ENCODE peak calls at places on chromosomes 16 and 17, in ten cellular contexts. B, S, L, Z, M, O, H, N, F and G are unnamed samples.

GRCh38 chr17:55496094-55496881 is 15.0 kb downstream of the SMIM36 start:
- DNase-seq in N (peak), S (no peak), O (no peak), H (no peak), M (peak), F (no peak), Z (no peak), B (peak), L (peak), G (peak)

GRCh38 chr16:77660311-77660710 is 62.0 kb upstream of the NUDT7 start:
- DNase-seq in S (no peak), F (no peak), H (no peak), L (peak), Z (no peak), N (peak), M (no peak), O (no peak), B (peak), G (no peak)

GRCh38 chr16:67562918-67563707 is 787 bp downstream of the CTCF start:
- DNase-seq in N (peak), M (peak), B (peak), H (peak), F (peak), L (no peak), O (peak), Z (peak), S (peak), G (peak)

GRCh38 chr16:48123104-48123788 is 32.5 kb downstream of the ABCC12 start:
- DNase-seq in S (no peak), M (peak), N (peak), O (no peak), H (no peak), F (no peak), B (peak), Z (no peak), L (peak), G (peak)

GRCh38 chr17:16513858-16514257 is 21.9 kb upstream of the LRRC75A start:
- DNase-seq in Z (no peak), M (no peak), N (peak), F (no peak), S (no peak), O (no peak), B (no peak), L (no peak), H (no peak), G (no peak)

GRCh38 chr17:38628441-38628840 is 22.7 kb upstream of the SRCIN1 start:
- DNase-seq in S (no peak), Z (no peak), O (no peak), F (no peak), B (peak), M (no peak), L (peak), N (peak), H (no peak), G (no peak)

GRCh38 chr17:55533611-55534010 is 22.4 kb upstream of the SMIM36 start:
- DNase-seq in M (no peak), S (no peak), H (no peak), B (peak), N (no peak), F (no peak), O (no peak), Z (no peak), L (no peak), G (no peak)

GRCh38 chr17:56815711-56816110 is 18.0 kb downstream of the C17orf67 start:
- DNase-seq in H (no peak), N (no peak), M (no peak), Z (no peak), O (no peak), B (peak), S (no peak), F (no peak), L (no peak), G (no peak)

GRCh38 chr16:106623-107324 is 28.7 kb downstream of the MPG start:
- DNase-seq in S (no peak), M (peak), L (peak), H (no peak), O (peak), Z (peak), F (no peak), B (peak), N (peak), G (peak)

GRCh38 chr16:22216191-22216831 is 10.2 kb downstream of the EEF2K start:
- DNase-seq in L (no peak), F (no peak), N (peak), O (no peak), Z (no peak), M (peak), H (no peak), S (no peak), B (peak), G (peak)

GRCh38 chr17:76772842-76773521 is 35.1 kb downstream of the MFSD11 start:
- DNase-seq in O (no peak), M (peak), Z (no peak), S (no peak), N (peak), H (no peak), B (peak), F (no peak), L (no peak), G (peak)

GRCh38 chr16:380837-381787 is 666 bp downstream of the PGAP6 start:
- DNase-seq in Z (no peak), L (no peak), N (peak), O (no peak), F (no peak), B (peak), M (peak), S (no peak), H (no peak), G (no peak)

GRCh38 chr17:49998836-49999511 is 4.0 kb upstream of the DLX3 start:
- DNase-seq in H (no peak), M (no peak), N (no peak), F (no peak), Z (no peak), L (no peak), B (no peak), S (no peak), O (no peak), G (no peak)

GRCh38 chr16:76741623-76742022 is 449.4 kb upstream of the MON1B start:
- DNase-seq in L (no peak), Z (no peak), S (no peak), M (no peak), N (no peak), H (no peak), B (no peak), F (no peak), O (no peak), G (no peak)

GRCh38 chr16:83701494-83701893 is 106.3 kb upstream of the HSBP1 start:
- DNase-seq in B (peak), S (no peak), H (no peak), L (no peak), N (peak), O (peak), F (no peak), M (peak), Z (no peak), G (peak)

GRCh38 chr16:54447606-54448440 is 161.2 kb upstream of the IRX3 start:
- DNase-seq in N (peak), Z (no peak), M (peak), H (no peak), L (peak), B (peak), S (no peak), F (no peak), O (no peak), G (peak)

GRCh38 chr17:879546-879945 is 97.4 kb downstream of the MRM3 start:
- DNase-seq in H (peak), S (peak), O (peak), L (peak), F (peak), B (peak), M (peak), Z (peak), N (peak), G (peak)

GRCh38 chr16:30985401-30986128 is 558 bp downstream of the HSD3B7 start:
- DNase-seq in O (peak), N (peak), Z (no peak), M (peak), S (peak), H (peak), F (peak), L (peak), B (no peak), G (no peak)

GRCh38 chr16:10964891-10965326 is 20.5 kb downstream of the CLEC16A start:
- DNase-seq in O (no peak), Z (no peak), N (no peak), B (no peak), S (no peak), H (no peak), M (no peak), F (no peak), L (no peak), G (no peak)

DNA sequence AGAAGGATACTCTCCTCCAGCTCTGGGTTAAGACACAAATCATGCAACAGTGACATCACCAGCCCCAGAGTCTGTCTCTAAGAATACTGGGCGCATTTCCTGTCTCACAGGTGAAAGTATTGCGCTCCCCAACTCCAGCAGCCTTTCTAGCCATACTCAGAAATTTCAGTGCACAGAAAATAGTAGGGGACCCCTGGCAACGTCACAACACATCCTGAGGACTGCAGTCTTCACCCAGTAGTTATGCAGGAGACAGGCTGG is 121.6 kb upstream of the RCVRN start:
- DNase-seq in L (no peak), O (no peak), B (no peak), N (no peak), M (no peak), Z (no peak), H (no peak), S (no peak), F (no peak), G (no peak)
- TF ChIP-seq POLR2A in L (no peak), O (no peak), B (no peak), N (no peak), M (no peak), Z (no peak), H (no peak), S (no peak), F (no peak), G (no peak)

GRCh38 chr17:45305532-45306087 is 11.2 kb downstream of the MAP3K14 start:
- DNase-seq in B (peak), O (no peak), S (no peak), Z (no peak), N (no peak), L (no peak), H (no peak), M (no peak), F (no peak), G (no peak)
- TF ChIP-seq POLR2A in B (no peak), O (no peak), S (no peak), Z (no peak), N (no peak), L (no peak), H (no peak), M (no peak), F (no peak), G (no peak)

GRCh38 chr16:56611281-56611833 is 3.0 kb downstream of the MT2A start:
- DNase-seq in N (no peak), M (peak), H (no peak), F (no peak), O (no peak), B (peak), L (no peak), Z (peak), S (peak), G (no peak)

GRCh38 chr16:56609463-56609921 is 1.1 kb downstream of the MT2A start:
- DNase-seq in B (peak), N (peak), S (no peak), L (peak), H (no peak), Z (peak), M (peak), O (peak), F (peak), G (peak)

GRCh38 chr16:56608876-56609462 is 585 bp downstream of the MT2A start:
- DNase-seq in O (no peak), Z (no peak), S (no peak), H (no peak), F (no peak), M (peak), B (no peak), L (no peak), N (peak), G (no peak)

GRCh38 chr16:56610609-56611111 is 2.3 kb downstream of the MT2A start:
- DNase-seq in L (no peak), F (no peak), S (no peak), O (no peak), N (no peak), Z (no peak), H (no peak), M (no peak), B (peak), G (no peak)

DNA sequence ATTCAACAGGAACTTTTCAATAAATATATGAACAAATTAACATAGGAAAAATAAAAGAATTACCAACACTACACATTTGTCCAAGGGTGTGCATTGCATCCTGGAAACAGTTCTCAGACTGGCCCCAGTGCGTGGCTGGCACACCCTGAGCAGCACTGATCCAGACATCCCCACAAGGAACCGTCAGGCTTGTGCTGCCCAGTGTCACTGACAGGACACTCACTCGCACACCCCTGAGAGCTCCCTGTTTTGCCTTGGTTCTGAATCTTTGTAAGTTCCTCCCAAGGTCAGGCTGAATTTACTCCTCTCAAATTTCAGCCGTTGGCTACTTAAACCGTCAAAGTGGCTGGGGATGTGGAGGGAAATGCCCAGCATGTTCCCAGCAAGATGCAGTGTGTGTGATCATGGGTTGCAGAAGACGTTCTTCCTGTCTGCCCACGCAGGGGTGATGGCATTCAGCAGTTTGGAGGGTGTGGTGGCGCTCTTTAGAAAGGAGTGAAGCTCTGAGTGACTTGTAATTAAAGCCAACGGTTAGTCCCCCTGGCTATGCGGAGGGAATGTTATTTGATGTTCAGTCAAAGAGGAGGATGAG is 1.7 kb downstream of the MT2A start:
- DNase-seq in H (no peak), M (peak), Z (peak), B (peak), L (peak), O (peak), S (peak), F (peak), N (peak), G (peak)
- TF ChIP-seq POLR2A in H (peak), M (peak), Z (no peak), B (peak), L (no peak), O (peak), S (no peak), F (no peak), N (peak), G (no peak)

GRCh38 chr17:28745052-28745776 is 1.4 kb downstream of the TRAF4 start:
- DNase-seq in F (peak), B (peak), Z (peak), S (peak), H (peak), M (peak), L (no peak), N (peak), O (peak), G (peak)
- TF ChIP-seq POLR2A in F (no peak), B (no peak), Z (no peak), S (peak), H (no peak), M (peak), L (no peak), N (no peak), O (no peak), G (no peak)

DNA sequence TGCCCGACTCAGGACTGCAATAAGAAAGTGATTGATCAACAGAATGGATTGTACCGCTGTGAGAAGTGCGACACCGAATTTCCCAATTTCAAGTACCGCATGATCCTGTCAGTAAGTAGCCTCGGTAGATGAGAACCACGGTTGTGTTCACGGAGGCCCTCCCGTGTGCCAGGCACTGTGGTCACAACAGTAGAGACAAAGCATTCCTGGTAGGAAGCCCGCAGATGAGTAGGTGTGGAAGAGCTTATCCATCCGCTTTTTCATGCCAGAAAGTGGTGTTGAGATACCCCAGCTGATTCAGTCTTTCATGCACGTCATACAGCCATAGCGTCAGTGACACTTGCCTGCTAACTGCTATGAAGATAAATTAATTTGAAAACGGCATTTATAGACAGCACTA is 58.9 kb downstream of the RPA1 start:
- DNase-seq in N (no peak), F (no peak), B (no peak), Z (no peak), S (no peak), O (no peak), M (no peak), L (no peak), H (no peak), G (no peak)
- TF ChIP-seq POLR2A in N (no peak), F (no peak), B (no peak), Z (no peak), S (no peak), O (no peak), M (no peak), L (no peak), H (no peak), G (no peak)

DNA sequence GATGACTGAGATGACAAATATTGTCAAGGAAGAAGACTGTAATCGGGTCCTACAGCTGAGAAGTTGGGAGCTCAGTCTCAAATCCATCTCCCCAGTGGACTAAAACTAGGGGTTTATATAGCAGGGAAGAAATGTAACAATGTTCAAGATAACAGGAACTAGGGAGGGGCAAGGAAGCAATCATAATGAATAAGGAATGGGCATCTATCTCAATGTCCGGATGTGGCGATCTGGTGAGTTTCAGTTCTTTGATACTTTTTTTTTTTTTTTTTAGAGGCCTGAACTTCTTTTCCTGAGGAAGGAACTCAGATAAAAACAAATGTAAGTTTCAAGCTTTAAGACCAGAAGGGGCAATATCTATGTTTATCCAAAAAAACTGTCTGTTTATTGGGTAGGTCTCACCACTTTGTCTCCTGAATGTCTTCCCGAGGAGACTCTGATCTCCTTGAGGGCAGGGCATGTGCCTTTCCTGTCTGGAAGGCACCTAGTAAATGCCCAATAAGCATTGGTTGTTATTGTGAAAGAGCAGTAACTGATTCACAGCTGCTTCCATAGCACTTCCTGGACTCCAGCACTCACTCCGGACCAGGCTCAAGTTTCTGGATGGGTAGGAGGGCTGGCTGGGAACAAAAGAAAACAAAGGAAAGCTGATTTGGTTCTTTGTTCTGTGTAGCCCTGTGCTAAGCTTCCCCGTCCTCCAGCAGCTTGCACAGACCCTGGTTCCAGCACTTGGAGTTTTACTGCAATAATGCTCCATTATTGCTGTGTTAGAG is 51.9 kb downstream of the MEOX1 start:
- DNase-seq in O (no peak), M (no peak), L (no peak), N (no peak), S (no peak), F (no peak), B (peak), Z (no peak), H (no peak), G (no peak)
- TF ChIP-seq POLR2A in O (no peak), M (no peak), L (no peak), N (no peak), S (no peak), F (no peak), B (no peak), Z (no peak), H (no peak), G (no peak)

GRCh38 chr17:18967806-18968744 is 16.1 kb downstream of the SLC5A10 start:
- DNase-seq in O (no peak), S (no peak), B (no peak), H (no peak), N (peak), F (peak), Z (no peak), L (no peak), M (no peak), G (no peak)
- TF ChIP-seq POLR2A in O (no peak), S (no peak), B (no peak), H (no peak), N (no peak), F (no peak), Z (no peak), L (no peak), M (no peak), G (no peak)

DNA sequence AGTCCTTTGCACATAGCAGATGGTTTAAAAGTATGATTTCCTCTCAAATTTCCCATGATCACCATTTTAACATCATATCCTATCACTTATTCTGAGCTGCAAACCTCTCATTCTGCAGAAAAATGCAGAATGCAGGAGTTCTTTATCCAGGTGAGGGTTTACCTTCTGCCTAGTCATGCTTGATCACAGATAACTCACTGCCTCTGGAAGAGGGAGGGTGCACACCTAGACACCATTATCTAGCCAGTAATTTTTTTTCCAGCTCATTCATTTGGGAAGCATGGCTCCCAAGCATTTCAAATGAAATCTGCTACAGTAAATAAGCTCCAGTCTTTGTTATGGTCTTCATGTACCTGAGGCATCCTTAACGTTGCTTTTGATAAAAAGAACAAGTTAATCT is 38.0 kb downstream of the RFFL start:
- DNase-seq in Z (no peak), H (no peak), B (no peak), S (no peak), L (no peak), O (no peak), M (no peak), F (no peak), N (no peak), G (no peak)
- TF ChIP-seq POLR2A in Z (no peak), H (no peak), B (no peak), S (no peak), L (no peak), O (no peak), M (no peak), F (no peak), N (no peak), G (no peak)